ENCODE peak calls at places on chromosomes 3 and 15, in six cellular contexts. Y is T-cell, I is NCI-H2081, Q is keratinocyte, K is T-helper 1 cell, L is AG08396. F is an unnamed sample.

GRCh38 chr15:56205061-56205876 is 38.4 kb downstream of the RFX7 start:
- DNase-seq in Y (no peak), I (no peak), Q (peak; percentile 17), K (no peak), L (no peak), F (no peak)

GRCh38 chr3:3081659-3082546 is 28.3 kb downstream of the IL5RA start:
- DNase-seq in Y (no peak), I (no peak), Q (no peak), K (no peak), L (no peak), F (no peak)

GRCh38 chr3:86388848-86389247 is 602.1 kb downstream of the VGLL3 start:
- DNase-seq in Y (no peak), I (peak; percentile 14), Q (no peak), K (no peak), L (no peak), F (no peak)

GRCh38 chr15:32959077-32959476 is 235.4 kb downstream of the FMN1 start:
- DNase-seq in Y (no peak), I (no peak), Q (no peak), K (no peak), L (peak; percentile 35), F (no peak)

GRCh38 chr3:127679534-127680145 is 6.9 kb downstream of the ABTB1 start:
- DNase-seq in Y (no peak), I (no peak), Q (no peak), K (no peak), L (no peak), F (no peak)

GRCh38 chr3:107598926-107599754 is 76.4 kb downstream of the BBX start:
- DNase-seq in Y (peak; percentile 44), I (peak; percentile 49), Q (no peak), K (no peak), L (peak; percentile 18), F (no peak)

GRCh38 chr3:13879102-13879945 is 547 bp downstream of the WNT7A start:
- DNase-seq in Y (peak; percentile 27), I (no peak), Q (no peak), K (no peak), L (no peak), F (no peak)

GRCh38 chr3:99471353-99472323 is 166.8 kb upstream of the COL8A1 start:
- DNase-seq in Y (no peak), I (no peak), Q (no peak), K (no peak), L (no peak), F (no peak)

GRCh38 chr15:79467865-79468586 is 35.9 kb downstream of the MINAR1 start:
- DNase-seq in Y (no peak), I (no peak), Q (no peak), K (no peak), L (no peak), F (no peak)

GRCh38 chr3:72186485-72186864 is 401.5 kb upstream of the PROK2 start:
- DNase-seq in Y (no peak), I (no peak), Q (no peak), K (no peak), L (peak; percentile 24), F (no peak)

GRCh38 chr3:85842081-85842480 is 883.3 kb downstream of the CADM2 start:
- DNase-seq in Y (no peak), I (no peak), Q (no peak), K (no peak), L (no peak), F (no peak)

F was measured in NCI-H2107.